ENCODE peak calls at places on chromosomes 2 and 18, in seven cellular contexts. O, P, H, A, I, J and Y are unnamed samples.

GRCh38 chr2:75526842-75527241 is 33.9 kb downstream of the EVA1A start:
- DNase-seq in J (no peak), A (no peak), I (no peak), O (no peak), H (no peak), P (no peak), Y (no peak)

GRCh38 chr18:23257686-23258565 is 122.6 kb downstream of the CABLES1 start:
- DNase-seq in O (no peak), A (no peak), J (no peak), P (no peak), I (peak), H (no peak), Y (no peak)

GRCh38 chr2:190117305-190117704 is 54.8 kb upstream of the MSTN start:
- DNase-seq in O (no peak), A (no peak), H (no peak), J (no peak), I (no peak), P (no peak), Y (no peak)

GRCh38 chr2:43438858-43439655 is 156.8 kb downstream of the THADA start:
- DNase-seq in A (no peak), I (no peak), H (no peak), P (no peak), J (peak), O (no peak), Y (no peak)

GRCh38 chr2:19802088-19802806 is 99.5 kb downstream of the TTC32 start:
- DNase-seq in H (no peak), A (no peak), J (no peak), I (peak), O (no peak), P (no peak), Y (no peak)

GRCh38 chr2:96116424-96116878 is at the start of gene ADRA2B:
- DNase-seq in H (no peak), A (peak), J (peak), P (peak), I (peak), O (peak), Y (peak)

GRCh38 chr18:58819051-58819450 is 45.6 kb upstream of the ZNF532 start:
- DNase-seq in A (no peak), H (no peak), J (no peak), O (no peak), I (no peak), P (no peak), Y (peak)

GRCh38 chr2:102514061-102514785 is 41.2 kb downstream of the SLC9A4 start:
- DNase-seq in A (no peak), J (peak), I (peak), P (no peak), H (no peak), O (no peak), Y (no peak)

GRCh38 chr2:225735844-225736243 is 336.3 kb downstream of the NYAP2 start:
- DNase-seq in H (no peak), P (no peak), O (no peak), A (peak), J (peak), I (peak), Y (no peak)

GRCh38 chr18:39770399-39770798 is 2184.6 kb upstream of the PIK3C3 start:
- DNase-seq in P (no peak), H (no peak), I (no peak), O (no peak), J (no peak), A (no peak), Y (no peak)

GRCh38 chr2:164189851-164190250 is 431.4 kb downstream of the GRB14 start:
- DNase-seq in J (no peak), P (no peak), H (no peak), I (no peak), O (no peak), A (no peak), Y (no peak)

GRCh38 chr2:39437522-39438296 is 624 bp upstream of the MAP4K3 start:
- DNase-seq in P (no peak), O (peak), H (no peak), A (peak), J (peak), I (peak), Y (peak)

GRCh38 chr2:240705204-240705781 is 13.6 kb downstream of the AQP12A start:
- DNase-seq in H (no peak), J (no peak), O (no peak), P (no peak), A (no peak), I (no peak), Y (no peak)

GRCh38 chr2:24399434-24400206 is 39.3 kb upstream of the ITSN2 start:
- DNase-seq in O (no peak), J (no peak), I (no peak), P (no peak), H (no peak), A (no peak), Y (no peak)

GRCh38 chr2:20313659-20314058 is 37.0 kb downstream of the PUM2 start:
- DNase-seq in P (no peak), O (no peak), H (no peak), A (no peak), I (peak), J (no peak), Y (no peak)

GRCh38 chr2:15142069-15142689 is 419.0 kb downstream of the NBAS start:
- DNase-seq in I (no peak), P (peak), J (no peak), H (no peak), O (no peak), A (no peak), Y (peak)

GRCh38 chr2:189535433-189535832 is 45.2 kb downstream of the SLC40A1 start:
- DNase-seq in J (no peak), A (no peak), P (no peak), H (no peak), I (no peak), O (no peak), Y (no peak)

GRCh38 chr2:230170532-230170931 is 49.3 kb downstream of the SP110 start:
- DNase-seq in H (no peak), J (no peak), P (no peak), O (peak), A (no peak), I (peak), Y (no peak)

GRCh38 chr2:36459725-36460137 is 104.2 kb downstream of the CRIM1 start:
- DNase-seq in I (peak), A (no peak), P (peak), J (peak), O (peak), H (no peak), Y (no peak)

GRCh38 chr18:12944724-12945123 is 3.1 kb upstream of the SEH1L start:
- DNase-seq in A (peak), P (no peak), O (peak), H (no peak), I (peak), J (no peak), Y (no peak)

DNA sequence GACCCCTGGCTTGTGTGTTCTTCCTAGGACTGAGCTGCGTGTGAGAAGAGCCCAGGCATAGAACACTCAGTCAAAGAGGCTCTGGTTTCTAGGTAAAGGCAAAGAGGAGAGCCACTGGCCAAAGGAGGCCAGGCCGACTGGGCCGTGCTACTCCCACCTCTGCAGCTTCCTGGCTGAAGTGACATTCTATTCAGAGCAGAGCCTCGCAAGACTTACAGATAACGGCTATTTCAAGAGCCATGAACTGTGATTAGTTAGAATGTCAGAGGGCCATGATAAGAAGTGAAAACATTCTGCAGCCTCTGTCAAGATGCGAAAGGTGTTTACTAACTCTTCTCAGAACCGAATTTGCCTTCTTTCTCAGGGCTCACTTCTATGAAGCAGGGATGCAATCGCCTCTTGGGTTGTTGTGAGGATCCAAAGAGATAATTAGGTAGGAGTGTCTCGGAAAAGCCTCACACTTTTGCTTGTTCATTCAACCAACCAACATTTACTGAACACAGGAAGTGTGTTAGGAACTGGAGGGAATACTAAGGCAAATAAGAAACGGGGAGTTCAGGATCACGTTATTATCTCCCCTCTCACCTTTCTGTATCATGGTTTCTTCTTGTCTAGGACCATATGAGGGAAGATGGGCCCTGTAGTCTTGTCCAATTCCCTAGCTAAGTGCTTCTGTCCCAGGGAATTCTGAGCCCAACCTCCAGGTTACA is 3.4 kb upstream of the DNAJC5G start:
- DNase-seq in J (no peak), I (no peak), A (no peak), P (no peak), H (no peak), O (no peak), Y (no peak)
- TF ChIP-seq CTCF in J (no peak), I (no peak), A (no peak), P (no peak), H (no peak), O (no peak), Y (no peak)

GRCh38 chr2:37469126-37469525 is 124.7 kb downstream of the QPCT start:
- DNase-seq in J (no peak), P (no peak), A (no peak), H (no peak), I (no peak), O (no peak), Y (no peak)
- TF ChIP-seq CTCF in J (no peak), P (no peak), A (no peak), H (no peak), I (no peak), O (no peak), Y (no peak)

GRCh38 chr2:227127236-227127635 is 36.8 kb downstream of the COL4A4 start:
- DNase-seq in A (no peak), I (no peak), J (no peak), H (no peak), O (no peak), P (no peak), Y (no peak)

GRCh38 chr2:227130636-227131035 is 33.4 kb downstream of the COL4A4 start:
- DNase-seq in I (no peak), H (no peak), O (no peak), J (no peak), A (no peak), P (no peak), Y (no peak)

GRCh38 chr2:227123697-227124096 is 40.3 kb downstream of the COL4A4 start:
- DNase-seq in H (no peak), I (no peak), O (no peak), A (no peak), P (no peak), J (no peak), Y (no peak)

GRCh38 chr2:227125506-227125905 is 38.5 kb downstream of the COL4A4 start:
- DNase-seq in J (peak), O (no peak), H (no peak), I (no peak), A (no peak), P (peak), Y (no peak)
- TF ChIP-seq CTCF in J (no peak), O (no peak), H (no peak), I (peak), A (no peak), P (no peak), Y (peak)

DNA sequence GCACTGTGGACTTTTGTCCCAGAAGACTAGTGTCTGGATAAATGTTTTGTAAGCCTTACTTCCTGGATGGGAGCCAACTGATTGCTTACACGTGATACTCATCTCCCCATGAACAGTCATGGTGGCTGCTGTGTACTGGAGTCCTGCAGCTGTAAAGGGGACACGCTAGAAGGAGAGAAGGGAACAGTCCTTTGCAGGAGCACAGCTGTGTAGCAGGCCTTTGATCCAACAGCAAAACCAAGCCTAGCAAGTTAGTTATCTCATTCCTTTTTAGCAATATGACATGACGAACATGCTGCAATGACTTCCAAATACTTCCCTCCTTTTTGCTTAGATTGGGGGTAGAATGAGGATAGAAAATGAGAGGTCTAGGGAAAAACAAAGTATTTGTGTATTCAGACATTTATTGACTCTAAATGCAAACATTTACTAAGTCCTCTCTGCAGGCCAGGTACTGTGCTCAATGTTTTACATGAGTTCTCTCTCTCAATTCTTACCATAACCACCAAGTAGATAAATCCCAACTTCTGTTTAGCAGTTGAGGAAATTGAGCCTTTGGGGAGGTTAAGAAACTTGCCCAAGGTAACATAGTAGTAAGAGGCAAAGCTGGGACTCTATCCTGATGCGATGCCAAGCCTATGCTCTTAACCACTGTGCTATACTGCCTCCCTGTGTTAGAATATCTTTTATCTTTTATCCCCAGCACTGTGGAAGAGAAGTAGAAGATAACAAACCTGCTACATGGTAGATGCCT is 55.4 kb upstream of the CD28 start:
- DNase-seq in A (no peak), I (peak), O (no peak), P (no peak), J (peak), H (no peak), Y (peak)
- TF ChIP-seq CTCF in A (peak), I (peak), O (no peak), P (no peak), J (peak), H (no peak), Y (peak)

DNA sequence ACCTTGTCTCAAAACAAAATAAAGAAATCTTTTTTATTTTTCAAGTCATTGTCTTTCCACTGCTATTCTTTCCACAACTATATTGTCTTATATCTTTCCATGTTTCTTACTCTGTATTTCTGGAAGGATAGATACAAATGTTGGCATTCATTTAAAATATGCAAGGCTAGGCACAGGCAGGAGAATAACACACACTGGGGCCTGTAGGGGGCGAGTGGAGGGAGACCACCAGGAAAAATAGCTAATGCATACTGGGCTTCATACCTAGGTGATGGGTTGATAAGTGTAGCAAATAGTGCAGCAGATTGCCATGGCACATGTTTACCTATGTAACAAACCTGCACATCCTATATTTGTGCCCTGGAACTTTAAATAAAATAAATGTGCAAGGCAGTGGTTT is 9.6 kb downstream of the MRPL30 start:
- DNase-seq in O (no peak), I (no peak), J (no peak), P (no peak), H (no peak), A (no peak), Y (no peak)
- TF ChIP-seq CTCF in O (no peak), I (peak), J (no peak), P (no peak), H (no peak), A (no peak), Y (no peak)

GRCh38 chr18:48828713-48829442 is 121.9 kb downstream of the SMAD7 start:
- DNase-seq in I (no peak), P (no peak), O (peak), H (no peak), A (peak), J (no peak), Y (no peak)
- TF ChIP-seq CTCF in I (peak), P (no peak), O (no peak), H (no peak), A (no peak), J (no peak), Y (no peak)

GRCh38 chr2:11647834-11648600 is 22.0 kb downstream of the NTSR2 start:
- DNase-seq in I (peak), J (no peak), H (no peak), P (no peak), A (no peak), O (no peak), Y (no peak)
- TF ChIP-seq CTCF in I (peak), J (no peak), H (no peak), P (no peak), A (no peak), O (no peak), Y (no peak)